ENCODE peak calls at places on chromosomes 1 and 21, in four cellular contexts. O is renal cortical epithelial cell; Y is T-helper 1 cell; P is stimulated activated CD4-positive, alpha-beta T cell treated with anti-CD3 and anti-CD28 coated beads, Interleukin-1b, Interleukin-23, amount 100 ng/mL, for 48 hours. B is an unnamed sample.

GRCh38 chr1:73761559-73761958 is 436.4 kb downstream of the LRRIQ3 start:
- DNase-seq in O (no peak), Y (no peak), P (no peak), B (no peak)

GRCh38 chr21:33948096-33948950 is 32.7 kb upstream of the ATP5PO start:
- DNase-seq in O (peak; percentile 86), Y (peak; percentile 77), P (peak; percentile 86), B (peak; percentile 93)

GRCh38 chr1:20100632-20101355 is 18.5 kb downstream of the PLA2G2D start:
- DNase-seq in O (peak; percentile 65), Y (no peak), P (peak; percentile 48), B (peak; percentile 77)

GRCh38 chr1:182707116-182707515 is 22.7 kb upstream of the RGS8 start:
- DNase-seq in O (no peak), Y (no peak), P (no peak), B (no peak)

GRCh38 chr1:223811634-223812101 is 34.1 kb downstream of the TP53BP2 start:
- DNase-seq in O (peak; percentile 68), Y (no peak), P (no peak), B (no peak)

GRCh38 chr1:38038836-38039235 is 7.8 kb downstream of the POU3F1 start:
- DNase-seq in O (peak; percentile 93), Y (no peak), P (no peak), B (no peak)

GRCh38 chr1:46718727-46719622 is at the start of gene EFCAB14:
- DNase-seq in O (peak; percentile 83), Y (peak; percentile 99), P (peak; percentile 99), B (peak; percentile 99)

GRCh38 chr1:211524521-211524920 is 32.6 kb upstream of the RD3 start:
- DNase-seq in O (no peak), Y (no peak), P (no peak), B (no peak)

GRCh38 chr1:99599678-99600175 is 46.2 kb upstream of the PALMD start:
- DNase-seq in O (peak; percentile 84), Y (no peak), P (no peak), B (peak; percentile 65)

GRCh38 chr1:159924025-159924790 is 1.1 kb downstream of the TAGLN2 start:
- DNase-seq in O (peak; percentile 65), Y (peak; percentile 66), P (peak; percentile 63), B (peak; percentile 85)

GRCh38 chr1:96387785-96388184 is 333.8 kb upstream of the PTBP2 start:
- DNase-seq in O (no peak), Y (no peak), P (no peak), B (no peak)

GRCh38 chr1:162765788-162766187 is 24.7 kb upstream of the HSD17B7 start:
- DNase-seq in O (no peak), Y (no peak), P (no peak), B (no peak)

GRCh38 chr21:36030581-36031189 is 29.6 kb downstream of the SETD4 start:
- DNase-seq in O (no peak), Y (no peak), P (no peak), B (no peak)

GRCh38 chr1:101174722-101175121 is 62.1 kb upstream of the S1PR1 start:
- DNase-seq in O (peak; percentile 64), Y (no peak), P (no peak), B (no peak)

GRCh38 chr21:42218836-42219605 is at the start of gene ABCG1:
- DNase-seq in O (no peak), Y (peak; percentile 37), P (peak; percentile 34), B (peak; percentile 42)

B was measured in ELF-1.